ENCODE peak calls at places on chromosome 3, in four cellular contexts. Y is glutamatergic neuron; E is stimulated activated CD8-positive, alpha-beta memory T cell treated with anti-CD3 and anti-CD28 coated beads, Interleukin-4, amount 100 ng/mL, for 1 hour; J is Panc1. P is an unnamed sample.

GRCh38 chr3:61518590-61518989 is 42.8 kb upstream of the PTPRG start:
- DNase-seq in J (no peak), E (no peak), Y (no peak), P (no peak)

GRCh38 chr3:46829699-46830208 is 33.5 kb downstream of the MYL3 start:
- DNase-seq in Y (no peak), J (no peak), E (no peak), P (no peak)

GRCh38 chr3:159731254-159731653 is 257.4 kb upstream of the IL12A start:
- DNase-seq in E (no peak), J (no peak), Y (no peak), P (no peak)

GRCh38 chr3:151085227-151085888 is at the start of gene MED12L:
- DNase-seq in E (no peak), J (no peak), Y (peak), P (peak)

GRCh38 chr3:101303089-101303731 is 17.2 kb downstream of the IMPG2 start:
- DNase-seq in Y (no peak), J (peak), E (no peak), P (no peak)

GRCh38 chr3:133124511-133124910 is 86.3 kb downstream of the TMEM108 start:
- DNase-seq in J (no peak), Y (no peak), E (no peak), P (no peak)

GRCh38 chr3:69499899-69500316 is 114.0 kb upstream of the FRMD4B start:
- DNase-seq in Y (no peak), E (no peak), J (no peak), P (no peak)

GRCh38 chr3:171799501-171799900 is 10.8 kb downstream of the PLD1 start:
- DNase-seq in J (no peak), E (no peak), Y (no peak), P (no peak)

GRCh38 chr3:20326537-20326936 is 140.5 kb upstream of the SGO1 start:
- DNase-seq in J (no peak), Y (no peak), E (no peak), P (no peak)

GRCh38 chr3:188789201-188789600 is 382.6 kb upstream of the TPRG1 start:
- DNase-seq in Y (no peak), E (no peak), J (no peak), P (no peak)

GRCh38 chr3:112097378-112097777 is 11.2 kb downstream of the C3orf52 start:
- DNase-seq in Y (no peak), J (peak), E (no peak), P (peak)

P was measured in NCI-H460.